ENCODE peak calls at places on chromosomes 4 and X, in six cellular contexts. One of them, this sample, is unnamed.

GRCh38 chr4:102518703-102519131 is 17.6 kb downstream of the NFKB1 start:
- DNase-seq in AG08395: no peak
- DNase-seq in Caco-2: no peak
- DNase-seq in dorsolateral prefrontal cortex: no peak
- DNase-seq in D341Med: no peak
- DNase-seq in GM12891: no peak
- DNase-seq in this sample: no peak

GRCh38 chrX:48815266-48815665 is 11.0 kb upstream of the ERAS start:
- DNase-seq in AG08395: no peak
- DNase-seq in Caco-2: no peak
- DNase-seq in dorsolateral prefrontal cortex: no peak
- DNase-seq in D341Med: no peak
- DNase-seq in GM12891: no peak
- DNase-seq in this sample: no peak

GRCh38 chrX:115583730-115584004 is 22.7 kb downstream of the PLS3 start:
- DNase-seq in AG08395: no peak
- DNase-seq in Caco-2: no peak
- DNase-seq in dorsolateral prefrontal cortex: no peak
- DNase-seq in D341Med: no peak
- DNase-seq in GM12891: no peak
- DNase-seq in this sample: no peak

GRCh38 chrX:69116077-69116476 is 49.2 kb downstream of the PJA1 start:
- DNase-seq in AG08395: no peak
- DNase-seq in Caco-2: no peak
- DNase-seq in dorsolateral prefrontal cortex: no peak
- DNase-seq in D341Med: no peak
- DNase-seq in GM12891: no peak
- DNase-seq in this sample: no peak

GRCh38 chr4:636628-636950 is 11.2 kb downstream of the PDE6B start:
- DNase-seq in AG08395: no peak
- DNase-seq in Caco-2: no peak
- DNase-seq in dorsolateral prefrontal cortex: no peak
- DNase-seq in D341Med: no peak
- DNase-seq in GM12891: no peak
- DNase-seq in this sample: no peak

GRCh38 chrX:20829665-20830481 is 544.3 kb upstream of the CNKSR2 start:
- DNase-seq in AG08395: no peak
- DNase-seq in Caco-2: no peak
- DNase-seq in dorsolateral prefrontal cortex: no peak
- DNase-seq in D341Med: no peak
- DNase-seq in GM12891: no peak
- DNase-seq in this sample: no peak

GRCh38 chrX:151177141-151178027 is 1.0 kb downstream of the GPR50 start:
- DNase-seq in AG08395: no peak
- DNase-seq in Caco-2: no peak
- DNase-seq in dorsolateral prefrontal cortex: no peak
- DNase-seq in D341Med: peak; percentile 53
- DNase-seq in GM12891: no peak
- DNase-seq in this sample: no peak

GRCh38 chrX:49884290-49884862 is 5.1 kb downstream of the USP27X start:
- DNase-seq in AG08395: peak; percentile 70
- DNase-seq in Caco-2: peak; percentile 71
- DNase-seq in dorsolateral prefrontal cortex: peak; percentile 51
- DNase-seq in D341Med: peak; percentile 62
- DNase-seq in GM12891: peak; percentile 17
- DNase-seq in this sample: peak; percentile 63

GRCh38 chrX:95764972-95765451 is 919.6 kb upstream of the DIAPH2 start:
- DNase-seq in AG08395: peak; percentile 18
- DNase-seq in Caco-2: peak; percentile 7
- DNase-seq in dorsolateral prefrontal cortex: no peak
- DNase-seq in D341Med: peak; percentile 32
- DNase-seq in GM12891: no peak
- DNase-seq in this sample: peak; percentile 17

This sample was measured in AG08396.